ENCODE peak calls at places on chromosome 3, in ten cellular contexts. I, D, G, R, O, M, X, V, Y and C are unnamed samples.

GRCh38 chr3:38834110-38834509 is 18.1 kb upstream of the SCN10A start:
- DNase-seq in I (peak; percentile 80), X (no peak), V (peak; percentile 81), M (no peak), Y (no peak), R (peak; percentile 68), O (peak; percentile 1), G (no peak), D (peak; percentile 83), C (peak; percentile 66)

GRCh38 chr3:120498947-120499346 is 48.2 kb upstream of the FSTL1 start:
- DNase-seq in R (no peak), Y (no peak), O (peak; percentile 42), X (no peak), G (no peak), I (peak; percentile 99), D (peak; percentile 84), M (no peak), V (peak; percentile 81), C (no peak)

GRCh38 chr3:45178131-45179023 is 32.2 kb upstream of the CDCP1 start:
- DNase-seq in O (no peak), I (no peak), D (peak; percentile 57), R (no peak), G (no peak), V (no peak), M (no peak), X (no peak), Y (no peak), C (no peak)

GRCh38 chr3:52831500-52832301 is 1.2 kb upstream of the ITIH4 start:
- DNase-seq in X (no peak), Y (no peak), V (no peak), I (peak; percentile 79), G (no peak), O (no peak), R (no peak), M (no peak), D (peak; percentile 56), C (no peak)

GRCh38 chr3:188270423-188270972 is 116.5 kb downstream of the LPP start:
- DNase-seq in R (no peak), X (no peak), M (peak; percentile 64), V (peak; percentile 63), O (peak; percentile 84), D (peak; percentile 70), Y (no peak), G (no peak), I (peak; percentile 91), C (no peak)

GRCh38 chr3:29318251-29318650 is 37.4 kb downstream of the RBMS3 start:
- DNase-seq in G (no peak), R (no peak), X (no peak), I (no peak), M (no peak), D (no peak), O (no peak), V (no peak), Y (no peak), C (no peak)

GRCh38 chr3:76463501-76463900 is 576.4 kb upstream of the ROBO2 start:
- DNase-seq in O (no peak), I (no peak), V (no peak), Y (no peak), M (no peak), X (no peak), R (no peak), D (no peak), G (no peak), C (no peak)

GRCh38 chr3:135097276-135097946 is 302.4 kb downstream of the EPHB1 start:
- DNase-seq in D (no peak), V (no peak), G (no peak), I (no peak), Y (no peak), X (no peak), O (no peak), R (no peak), M (no peak), C (no peak)

GRCh38 chr3:52001443-52001974 is 5.8 kb upstream of the RPL29 start:
- DNase-seq in O (peak; percentile 90), M (peak; percentile 62), V (peak; percentile 94), R (peak; percentile 65), G (peak; percentile 84), X (peak; percentile 82), I (peak; percentile 50), Y (peak; percentile 69), D (no peak), C (peak; percentile 88)

GRCh38 chr3:43190682-43191081 is 84.8 kb upstream of the POMGNT2 start:
- DNase-seq in O (no peak), R (no peak), D (peak; percentile 15), M (no peak), V (no peak), Y (no peak), I (peak; percentile 63), G (no peak), X (no peak), C (no peak)

GRCh38 chr3:165383381-165383780 is 187.2 kb upstream of the SLITRK3 start:
- DNase-seq in M (no peak), R (no peak), G (no peak), D (no peak), I (peak; percentile 1), O (no peak), V (no peak), X (no peak), Y (no peak), C (no peak)

GRCh38 chr3:30894521-30895289 is at the start of gene GADL1:
- DNase-seq in D (no peak), V (peak; percentile 35), X (peak; percentile 6), R (no peak), M (peak; percentile 0), I (peak; percentile 10), O (peak; percentile 77), Y (no peak), G (no peak), C (peak; percentile 36)

GRCh38 chr3:10594915-10595314 is 89.5 kb upstream of the ATP2B2 start:
- DNase-seq in X (no peak), M (no peak), I (peak; percentile 46), D (peak; percentile 28), Y (no peak), O (peak; percentile 96), R (peak; percentile 4), G (peak; percentile 2), V (peak; percentile 90), C (peak; percentile 49)

GRCh38 chr3:53044371-53045106 is 1.3 kb downstream of the SFMBT1 start:
- DNase-seq in D (no peak), Y (no peak), R (no peak), V (peak; percentile 34), O (no peak), G (peak; percentile 15), X (peak; percentile 68), I (peak; percentile 45), M (peak; percentile 40), C (no peak)

GRCh38 chr3:27451845-27452244 is 32.3 kb downstream of the SLC4A7 start:
- DNase-seq in G (no peak), R (no peak), Y (no peak), V (no peak), M (no peak), D (no peak), X (no peak), O (no peak), I (no peak), C (no peak)

GRCh38 chr3:46566040-46566631 is at the start of gene LRRC2:
- DNase-seq in V (peak; percentile 90), D (peak; percentile 9), R (no peak), I (peak; percentile 66), G (no peak), M (no peak), Y (no peak), X (no peak), O (peak; percentile 52), C (peak; percentile 16)

GRCh38 chr3:185175370-185175987 is 22.6 kb upstream of the C3orf70 start:
- DNase-seq in O (peak; percentile 60), G (no peak), Y (no peak), M (peak; percentile 74), V (peak; percentile 73), R (peak; percentile 27), I (no peak), D (no peak), X (peak; percentile 73), C (no peak)

GRCh38 chr3:42070089-42070885 is 20.9 kb upstream of the TRAK1 start:
- DNase-seq in V (no peak), M (no peak), D (no peak), Y (no peak), I (no peak), G (no peak), O (no peak), X (no peak), R (no peak), C (no peak)

GRCh38 chr3:188754286-188754685 is 417.5 kb upstream of the TPRG1 start:
- DNase-seq in Y (no peak), I (no peak), R (no peak), G (no peak), O (no peak), V (no peak), M (no peak), D (no peak), X (no peak), C (no peak)